ENCODE peak calls at places on chromosome 3, in four cellular contexts. One of them, this sample, is unnamed.

GRCh38 chr3:136336329-136337100 is 86.4 kb downstream of the PCCB start:
- DNase-seq in foreskin melanocyte: no peak
- DNase-seq in HCT116: no peak
- DNase-seq in T-helper 2 cell treated with Interferon-gamma antibody and Interleukin-4, amounts not matched to agents 5 μg/mL and 100 μg/mL, for 36 hours: no peak
- DNase-seq in this sample: no peak

GRCh38 chr3:14266361-14266760 is 87.7 kb downstream of the LSM3 start:
- DNase-seq in HCT116: no peak
- DNase-seq in T-helper 2 cell treated with Interferon-gamma antibody and Interleukin-4, amounts not matched to agents 5 μg/mL and 100 μg/mL, for 36 hours: no peak
- DNase-seq in foreskin melanocyte: no peak
- DNase-seq in this sample: no peak

GRCh38 chr3:138078901-138079344 is 36.5 kb downstream of the DZIP1L start:
- DNase-seq in foreskin melanocyte: peak; percentile 19
- DNase-seq in T-helper 2 cell treated with Interferon-gamma antibody and Interleukin-4, amounts not matched to agents 5 μg/mL and 100 μg/mL, for 36 hours: peak; percentile 33
- DNase-seq in HCT116: peak; percentile 27
- DNase-seq in this sample: no peak

GRCh38 chr3:197397812-197398211 is 99.4 kb upstream of the DLG1 start:
- DNase-seq in HCT116: no peak
- DNase-seq in foreskin melanocyte: no peak
- DNase-seq in T-helper 2 cell treated with Interferon-gamma antibody and Interleukin-4, amounts not matched to agents 5 μg/mL and 100 μg/mL, for 36 hours: no peak
- DNase-seq in this sample: no peak

GRCh38 chr3:187150186-187150585 is 10.9 kb upstream of the RPL39L start:
- DNase-seq in HCT116: no peak
- DNase-seq in foreskin melanocyte: no peak
- DNase-seq in T-helper 2 cell treated with Interferon-gamma antibody and Interleukin-4, amounts not matched to agents 5 μg/mL and 100 μg/mL, for 36 hours: no peak
- DNase-seq in this sample: no peak

GRCh38 chr3:9468460-9468859 is 71.0 kb downstream of the SETD5 start:
- DNase-seq in HCT116: no peak
- DNase-seq in T-helper 2 cell treated with Interferon-gamma antibody and Interleukin-4, amounts not matched to agents 5 μg/mL and 100 μg/mL, for 36 hours: peak; percentile 57
- DNase-seq in foreskin melanocyte: no peak
- DNase-seq in this sample: no peak

GRCh38 chr3:66228707-66229106 is 7.9 kb downstream of the SLC25A26 start:
- DNase-seq in foreskin melanocyte: no peak
- DNase-seq in T-helper 2 cell treated with Interferon-gamma antibody and Interleukin-4, amounts not matched to agents 5 μg/mL and 100 μg/mL, for 36 hours: no peak
- DNase-seq in HCT116: no peak
- DNase-seq in this sample: no peak

GRCh38 chr3:137062250-137062649 is 104.5 kb downstream of the IL20RB start:
- DNase-seq in foreskin melanocyte: no peak
- DNase-seq in HCT116: no peak
- DNase-seq in T-helper 2 cell treated with Interferon-gamma antibody and Interleukin-4, amounts not matched to agents 5 μg/mL and 100 μg/mL, for 36 hours: no peak
- DNase-seq in this sample: no peak

GRCh38 chr3:102745881-102746280 is 311.1 kb downstream of the ZPLD1 start:
- DNase-seq in T-helper 2 cell treated with Interferon-gamma antibody and Interleukin-4, amounts not matched to agents 5 μg/mL and 100 μg/mL, for 36 hours: no peak
- DNase-seq in foreskin melanocyte: no peak
- DNase-seq in HCT116: peak; percentile 4
- DNase-seq in this sample: no peak

GRCh38 chr3:46239952-46240351 is 2.3 kb upstream of the CCR3 start:
- DNase-seq in HCT116: no peak
- DNase-seq in foreskin melanocyte: no peak
- DNase-seq in T-helper 2 cell treated with Interferon-gamma antibody and Interleukin-4, amounts not matched to agents 5 μg/mL and 100 μg/mL, for 36 hours: no peak
- DNase-seq in this sample: no peak

GRCh38 chr3:29275309-29275708 is 5.6 kb upstream of the RBMS3 start:
- DNase-seq in HCT116: no peak
- DNase-seq in foreskin melanocyte: no peak
- DNase-seq in T-helper 2 cell treated with Interferon-gamma antibody and Interleukin-4, amounts not matched to agents 5 μg/mL and 100 μg/mL, for 36 hours: no peak
- DNase-seq in this sample: no peak

GRCh38 chr3:71301001-71301400 is 282.5 kb downstream of the FOXP1 start:
- DNase-seq in foreskin melanocyte: no peak
- DNase-seq in HCT116: no peak
- DNase-seq in T-helper 2 cell treated with Interferon-gamma antibody and Interleukin-4, amounts not matched to agents 5 μg/mL and 100 μg/mL, for 36 hours: peak; percentile 60
- DNase-seq in this sample: no peak

GRCh38 chr3:69081583-69082262 is 1.6 kb upstream of the UBA3 start:
- DNase-seq in HCT116: no peak
- DNase-seq in foreskin melanocyte: no peak
- DNase-seq in T-helper 2 cell treated with Interferon-gamma antibody and Interleukin-4, amounts not matched to agents 5 μg/mL and 100 μg/mL, for 36 hours: peak; percentile 62
- DNase-seq in this sample: no peak

GRCh38 chr3:58731673-58732072 is 65.1 kb upstream of the FAM3D start:
- DNase-seq in T-helper 2 cell treated with Interferon-gamma antibody and Interleukin-4, amounts not matched to agents 5 μg/mL and 100 μg/mL, for 36 hours: no peak
- DNase-seq in foreskin melanocyte: no peak
- DNase-seq in HCT116: no peak
- DNase-seq in this sample: no peak

GRCh38 chr3:140395134-140396075 is 282.5 kb upstream of the TRIM42 start:
- DNase-seq in HCT116: no peak
- DNase-seq in T-helper 2 cell treated with Interferon-gamma antibody and Interleukin-4, amounts not matched to agents 5 μg/mL and 100 μg/mL, for 36 hours: no peak
- DNase-seq in foreskin melanocyte: peak; percentile 2
- DNase-seq in this sample: no peak

GRCh38 chr3:194031867-194032635 is 103.9 kb upstream of the HES1 start:
- DNase-seq in HCT116: no peak
- DNase-seq in T-helper 2 cell treated with Interferon-gamma antibody and Interleukin-4, amounts not matched to agents 5 μg/mL and 100 μg/mL, for 36 hours: no peak
- DNase-seq in foreskin melanocyte: no peak
- DNase-seq in this sample: no peak

GRCh38 chr3:8423307-8423706 is 78.3 kb upstream of the LMCD1 start:
- DNase-seq in HCT116: no peak
- DNase-seq in T-helper 2 cell treated with Interferon-gamma antibody and Interleukin-4, amounts not matched to agents 5 μg/mL and 100 μg/mL, for 36 hours: no peak
- DNase-seq in foreskin melanocyte: no peak
- DNase-seq in this sample: no peak

GRCh38 chr3:15391007-15391406 is 36.3 kb downstream of the METTL6 start:
- DNase-seq in T-helper 2 cell treated with Interferon-gamma antibody and Interleukin-4, amounts not matched to agents 5 μg/mL and 100 μg/mL, for 36 hours: no peak
- DNase-seq in HCT116: no peak
- DNase-seq in foreskin melanocyte: peak; percentile 81
- DNase-seq in this sample: no peak

GRCh38 chr3:183699238-183699947 is 1.8 kb downstream of the YEATS2 start:
- DNase-seq in HCT116: no peak
- DNase-seq in T-helper 2 cell treated with Interferon-gamma antibody and Interleukin-4, amounts not matched to agents 5 μg/mL and 100 μg/mL, for 36 hours: no peak
- DNase-seq in foreskin melanocyte: no peak
- DNase-seq in this sample: no peak

GRCh38 chr3:188309437-188310269 is 155.7 kb downstream of the LPP start:
- DNase-seq in T-helper 2 cell treated with Interferon-gamma antibody and Interleukin-4, amounts not matched to agents 5 μg/mL and 100 μg/mL, for 36 hours: peak; percentile 66
- DNase-seq in foreskin melanocyte: peak; percentile 75
- DNase-seq in HCT116: no peak
- DNase-seq in this sample: no peak

GRCh38 chr3:158845748-158846350 is 44.0 kb downstream of the MFSD1 start:
- DNase-seq in HCT116: peak; percentile 27
- DNase-seq in T-helper 2 cell treated with Interferon-gamma antibody and Interleukin-4, amounts not matched to agents 5 μg/mL and 100 μg/mL, for 36 hours: no peak
- DNase-seq in foreskin melanocyte: peak; percentile 5
- DNase-seq in this sample: peak; percentile 68

GRCh38 chr3:186931487-186932280 is 1.4 kb downstream of the ST6GAL1 start:
- DNase-seq in T-helper 2 cell treated with Interferon-gamma antibody and Interleukin-4, amounts not matched to agents 5 μg/mL and 100 μg/mL, for 36 hours: peak; percentile 86
- DNase-seq in foreskin melanocyte: peak; percentile 41
- DNase-seq in HCT116: no peak
- DNase-seq in this sample: peak; percentile 82

GRCh38 chr3:158330820-158331219 is 220.9 kb downstream of the RSRC1 start:
- DNase-seq in HCT116: no peak
- DNase-seq in T-helper 2 cell treated with Interferon-gamma antibody and Interleukin-4, amounts not matched to agents 5 μg/mL and 100 μg/mL, for 36 hours: no peak
- DNase-seq in foreskin melanocyte: no peak
- DNase-seq in this sample: no peak

GRCh38 chr3:176415896-176416295 is 781.4 kb downstream of the TBL1XR1 start:
- DNase-seq in T-helper 2 cell treated with Interferon-gamma antibody and Interleukin-4, amounts not matched to agents 5 μg/mL and 100 μg/mL, for 36 hours: no peak
- DNase-seq in HCT116: no peak
- DNase-seq in foreskin melanocyte: peak; percentile 78
- DNase-seq in this sample: no peak

GRCh38 chr3:46690798-46691197 is 2.7 kb downstream of the ALS2CL start:
- DNase-seq in foreskin melanocyte: no peak
- DNase-seq in HCT116: no peak
- DNase-seq in T-helper 2 cell treated with Interferon-gamma antibody and Interleukin-4, amounts not matched to agents 5 μg/mL and 100 μg/mL, for 36 hours: no peak
- DNase-seq in this sample: no peak